ENCODE peak calls at places on chromosomes 12 and 14, in seven cellular contexts. L, A, V, N, X, M and R are unnamed samples.

GRCh38 chr12:47995976-47996375 is 8.3 kb downstream of the COL2A1 start:
- DNase-seq in L (no peak), M (no peak), N (peak), V (no peak), X (no peak), A (no peak), R (no peak)

GRCh38 chr14:32826404-32827082 is 112.1 kb upstream of the NPAS3 start:
- DNase-seq in M (no peak), A (no peak), N (no peak), L (peak), V (no peak), X (no peak), R (no peak)

GRCh38 chr14:23071244-23071974 is 14.1 kb upstream of the CDH24 start:
- DNase-seq in A (no peak), V (no peak), M (peak), L (no peak), X (peak), N (peak), R (peak)

GRCh38 chr12:13443498-13443897 is 247.0 kb downstream of the EMP1 start:
- DNase-seq in L (no peak), X (no peak), M (no peak), A (no peak), V (no peak), N (no peak), R (no peak)

GRCh38 chr12:104181313-104181712 is 34.3 kb upstream of the TXNRD1 start:
- DNase-seq in A (no peak), X (no peak), L (no peak), M (peak), N (no peak), V (no peak), R (no peak)

GRCh38 chr12:62166525-62166924 is 93.7 kb upstream of the USP15 start:
- DNase-seq in X (no peak), N (no peak), L (no peak), V (no peak), A (no peak), M (no peak), R (no peak)

GRCh38 chr14:87615822-87616679 is 376.9 kb downstream of the GALC start:
- DNase-seq in X (no peak), L (peak), V (peak), A (peak), M (peak), N (peak), R (no peak)

GRCh38 chr12:94666158-94666557 is 15.8 kb upstream of the TMCC3 start:
- DNase-seq in V (no peak), M (no peak), L (no peak), X (no peak), N (no peak), A (no peak), R (no peak)

GRCh38 chr14:70655110-70655826 is 13.6 kb downstream of the TTC9 start:
- DNase-seq in X (no peak), A (no peak), M (no peak), N (no peak), V (no peak), L (no peak), R (no peak)

GRCh38 chr14:91068642-91069041 is 8.2 kb upstream of the RPS6KA5 start:
- DNase-seq in X (no peak), L (no peak), V (no peak), M (no peak), A (no peak), N (no peak), R (no peak)

GRCh38 chr12:119883234-119883633 is 6.1 kb upstream of the CIT start:
- DNase-seq in A (no peak), N (no peak), V (no peak), X (no peak), L (no peak), M (no peak), R (no peak)

GRCh38 chr14:55654233-55654632 is 74.2 kb downstream of the KTN1 start:
- DNase-seq in V (no peak), L (no peak), N (no peak), X (no peak), M (no peak), A (no peak), R (no peak)

GRCh38 chr12:28578833-28579252 is 388.6 kb downstream of the CCDC91 start:
- DNase-seq in L (no peak), V (no peak), N (no peak), M (no peak), X (no peak), A (no peak), R (no peak)

GRCh38 chr14:57869530-57870088 is 3.7 kb upstream of the SLC35F4 start:
- DNase-seq in L (no peak), N (no peak), M (no peak), X (no peak), V (no peak), A (peak), R (no peak)